ENCODE peak calls at places on chromosomes 6 and 20, in seven cellular contexts. G is AG09319, H is activated gamma-delta T cell, E is BE2C, K is Panc1, R is cerebellum, W is sciatic nerve. F is an unnamed sample.

GRCh38 chr6:77456531-77457248 is 6.6 kb downstream of the HTR1B start:
- DNase-seq in G (peak), H (no peak), E (no peak), K (no peak), R (no peak), W (no peak), F (no peak)

GRCh38 chr6:26401389-26401986 is 587 bp upstream of the BTN3A1 start:
- DNase-seq in G (no peak), H (no peak), E (no peak), K (no peak), R (peak), W (no peak), F (no peak)

GRCh38 chr6:69894578-69895347 is 28.4 kb downstream of the COL19A1 start:
- DNase-seq in G (peak), H (no peak), E (peak), K (no peak), R (no peak), W (no peak), F (no peak)

GRCh38 chr20:13494019-13494418 is 144.7 kb downstream of the TASP1 start:
- DNase-seq in G (no peak), H (no peak), E (no peak), K (no peak), R (no peak), W (no peak), F (no peak)

GRCh38 chr6:106444777-106445507 is 84.4 kb downstream of the CRYBG1 start:
- DNase-seq in G (peak), H (no peak), E (peak), K (peak), R (peak), W (no peak), F (no peak)

GRCh38 chr6:39876111-39876510 is 58.2 kb downstream of the MOCS1 start:
- DNase-seq in G (no peak), H (no peak), E (no peak), K (no peak), R (no peak), W (no peak), F (no peak)

GRCh38 chr6:157571269-157571668 is 190.3 kb downstream of the ZDHHC14 start:
- DNase-seq in G (no peak), H (no peak), E (no peak), K (no peak), R (no peak), W (no peak), F (no peak)

GRCh38 chr6:27541932-27542297 is 69.0 kb upstream of the ZNF184 start:
- DNase-seq in G (no peak), H (no peak), E (no peak), K (no peak), R (no peak), W (no peak), F (no peak)

GRCh38 chr20:14566505-14566904 is 229.1 kb upstream of the FLRT3 start:
- DNase-seq in G (peak), H (no peak), E (no peak), K (no peak), R (no peak), W (no peak), F (no peak)

GRCh38 chr6:67393356-67393755 is 1241.7 kb upstream of the ADGRB3 start:
- DNase-seq in G (no peak), H (no peak), E (peak), K (no peak), R (no peak), W (no peak), F (no peak)

GRCh38 chr6:155493694-155494143 is 38.1 kb upstream of the NOX3 start:
- DNase-seq in G (peak), H (no peak), E (no peak), K (peak), R (no peak), W (no peak), F (no peak)

GRCh38 chr6:79466222-79466834 is 70.9 kb downstream of the LCA5 start:
- DNase-seq in G (no peak), H (no peak), E (no peak), K (no peak), R (peak), W (no peak), F (no peak)

GRCh38 chr6:137016366-137016765 is 28.4 kb downstream of the IL20RA start:
- DNase-seq in G (no peak), H (no peak), E (no peak), K (no peak), R (no peak), W (no peak), F (no peak)

GRCh38 chr20:62523473-62524203 is 47.8 kb upstream of the GATA5 start:
- DNase-seq in G (no peak), H (no peak), E (no peak), K (no peak), R (no peak), W (no peak), F (no peak)

GRCh38 chr6:21924002-21924401 is 330.5 kb downstream of the SOX4 start:
- DNase-seq in G (no peak), H (no peak), E (no peak), K (no peak), R (no peak), W (no peak), F (no peak)

GRCh38 chr6:36930483-36930882 is 24.1 kb upstream of the PI16 start:
- DNase-seq in G (no peak), H (no peak), E (no peak), K (no peak), R (no peak), W (no peak), F (no peak)

GRCh38 chr6:116083052-116083451 is 17.6 kb upstream of the NT5DC1 start:
- DNase-seq in G (no peak), H (no peak), E (no peak), K (no peak), R (no peak), W (no peak), F (no peak)

GRCh38 chr20:24257171-24257570 is 212.3 kb upstream of the SYNDIG1 start:
- DNase-seq in G (no peak), H (no peak), E (no peak), K (no peak), R (no peak), W (no peak), F (no peak)

GRCh38 chr6:160734627-160735026 is 32.6 kb downstream of the PLG start:
- DNase-seq in G (no peak), H (no peak), E (no peak), K (no peak), R (no peak), W (no peak), F (no peak)

GRCh38 chr6:79946773-79947190 is 571 bp downstream of the ELOVL4 start:
- DNase-seq in G (no peak), H (peak), E (peak), K (no peak), R (peak), W (no peak), F (no peak)

GRCh38 chr6:169589293-169589692 is 112.5 kb downstream of the WDR27 start:
- DNase-seq in G (no peak), H (no peak), E (no peak), K (peak), R (no peak), W (no peak), F (no peak)

GRCh38 chr6:17930321-17930993 is 57.0 kb downstream of the KIF13A start:
- DNase-seq in G (no peak), H (no peak), E (no peak), K (no peak), R (no peak), W (no peak), F (no peak)

GRCh38 chr6:15748341-15748740 is 85.5 kb upstream of the DTNBP1 start:
- DNase-seq in G (no peak), H (no peak), E (no peak), K (no peak), R (no peak), W (no peak), F (no peak)

GRCh38 chr6:2877960-2878359 is 25.1 kb downstream of the SERPINB9 start:
- DNase-seq in G (no peak), H (no peak), E (no peak), K (no peak), R (no peak), W (no peak), F (no peak)

GRCh38 chr6:135575629-135576028 is 78.1 kb upstream of the AHI1 start:
- DNase-seq in G (no peak), H (no peak), E (no peak), K (no peak), R (no peak), W (no peak), F (no peak)

GRCh38 chr20:17794400-17794799 is 94.6 kb downstream of the BANF2 start:
- DNase-seq in G (no peak), H (no peak), E (no peak), K (no peak), R (peak), W (no peak), F (no peak)

GRCh38 chr6:162258647-162259046 is 468.9 kb downstream of the PRKN start:
- DNase-seq in G (no peak), H (no peak), E (no peak), K (no peak), R (no peak), W (no peak), F (no peak)

GRCh38 chr20:63939061-63939935 is 16.9 kb downstream of the UCKL1 start:
- DNase-seq in G (no peak), H (no peak), E (no peak), K (no peak), R (no peak), W (no peak), F (no peak)

GRCh38 chr20:9409352-9409751 is 105.0 kb upstream of the LAMP5 start:
- DNase-seq in G (no peak), H (no peak), E (no peak), K (no peak), R (no peak), W (no peak), F (no peak)

GRCh38 chr6:1045239-1045638 is 266.7 kb upstream of the FOXQ1 start:
- DNase-seq in G (no peak), H (no peak), E (no peak), K (no peak), R (no peak), W (no peak), F (no peak)

GRCh38 chr6:113350521-113350920 is 506.6 kb upstream of the MARCKS start:
- DNase-seq in G (no peak), H (no peak), E (no peak), K (no peak), R (no peak), W (no peak), F (no peak)

GRCh38 chr20:10939297-10939949 is 265.6 kb upstream of the JAG1 start:
- DNase-seq in G (no peak), H (no peak), E (no peak), K (no peak), R (no peak), W (no peak), F (no peak)

GRCh38 chr20:32333181-32333987 is 24.7 kb upstream of the ASXL1 start:
- DNase-seq in G (no peak), H (no peak), E (no peak), K (no peak), R (no peak), W (no peak), F (no peak)

GRCh38 chr6:70563540-70563939 is 3.2 kb upstream of the SDHAF4 start:
- DNase-seq in G (no peak), H (no peak), E (no peak), K (no peak), R (no peak), W (no peak), F (no peak)

GRCh38 chr6:33589723-33590530 is 9.9 kb upstream of the BAK1 start:
- DNase-seq in G (no peak), H (no peak), E (peak), K (peak), R (no peak), W (peak), F (no peak)